ENCODE peak calls at places on chromosomes 3 and 15, in nine cellular contexts. F, Q, V, D, L, S, P, Y and Z are unnamed samples.

GRCh38 chr3:55623786-55624185 is 136.7 kb upstream of the WNT5A start:
- DNase-seq in Q (no peak), F (no peak), P (no peak), Y (no peak), D (no peak), S (no peak), L (no peak), V (no peak), Z (no peak)

GRCh38 chr15:85562824-85563223 is 182.4 kb downstream of the AKAP13 start:
- DNase-seq in Y (no peak), F (no peak), S (no peak), D (no peak), Q (no peak), L (no peak), P (no peak), V (no peak), Z (no peak)

GRCh38 chr15:95134306-95135100 is 903.1 kb downstream of the MCTP2 start:
- DNase-seq in Q (no peak), D (no peak), F (no peak), L (no peak), S (no peak), P (no peak), V (no peak), Y (no peak), Z (no peak)

GRCh38 chr3:120404876-120405275 is 45.9 kb downstream of the FSTL1 start:
- DNase-seq in P (no peak), Q (no peak), L (no peak), F (no peak), Y (no peak), D (no peak), V (no peak), S (no peak), Z (no peak)

GRCh38 chr3:40901298-40901697 is 298.0 kb upstream of the CTNNB1 start:
- DNase-seq in S (no peak), D (no peak), Y (no peak), P (no peak), V (no peak), F (no peak), Q (no peak), L (no peak), Z (no peak)

GRCh38 chr15:61598655-61599054 is 369.6 kb upstream of the RORA start:
- DNase-seq in Y (no peak), V (no peak), P (no peak), F (no peak), S (no peak), L (no peak), D (no peak), Q (no peak), Z (peak)

GRCh38 chr15:47987908-47988532 is 132.8 kb upstream of the SLC24A5 start:
- DNase-seq in V (no peak), P (no peak), S (no peak), F (no peak), D (peak), L (no peak), Y (peak), Q (peak), Z (peak)

GRCh38 chr3:24502690-24503089 is 8.0 kb upstream of the THRB start:
- DNase-seq in S (no peak), Q (no peak), F (no peak), P (no peak), D (no peak), L (no peak), V (no peak), Y (no peak), Z (no peak)

GRCh38 chr3:43999920-44000319 is 241.8 kb upstream of the TOPAZ1 start:
- DNase-seq in Q (no peak), Y (no peak), F (no peak), V (no peak), L (no peak), S (no peak), D (no peak), P (no peak), Z (no peak)

GRCh38 chr3:194073926-194074325 is 62.0 kb upstream of the HES1 start:
- DNase-seq in P (no peak), Y (no peak), D (no peak), L (no peak), Q (no peak), V (no peak), S (no peak), F (no peak), Z (no peak)

GRCh38 chr3:188287339-188287738 is 133.4 kb downstream of the LPP start:
- DNase-seq in F (no peak), Q (no peak), L (no peak), Y (no peak), S (no peak), V (no peak), D (no peak), P (no peak), Z (no peak)

GRCh38 chr3:16399473-16399872 is 114.0 kb downstream of the RFTN1 start:
- DNase-seq in F (no peak), S (no peak), D (peak), Y (no peak), Q (peak), L (no peak), V (no peak), P (no peak), Z (no peak)

GRCh38 chr15:81992523-81992922 is 53.3 kb downstream of the MEX3B start:
- DNase-seq in Q (no peak), V (no peak), Y (no peak), S (no peak), D (no peak), L (no peak), F (no peak), P (no peak), Z (no peak)

GRCh38 chr3:58392191-58392590 is 41.4 kb downstream of the PDHB start:
- DNase-seq in D (no peak), Q (no peak), V (no peak), L (no peak), S (no peak), Y (no peak), P (no peak), F (no peak), Z (no peak)

GRCh38 chr3:61571516-61572336 is 10.4 kb downstream of the PTPRG start:
- DNase-seq in Q (peak), F (peak), Y (no peak), S (no peak), D (no peak), L (no peak), V (no peak), P (no peak), Z (no peak)

GRCh38 chr15:79408041-79408440 is 24.1 kb upstream of the MINAR1 start:
- DNase-seq in P (no peak), Y (peak), V (no peak), D (no peak), S (no peak), F (no peak), Q (no peak), L (no peak), Z (no peak)

GRCh38 chr3:105368575-105369500 is 2.1 kb downstream of the ALCAM start:
- DNase-seq in P (peak), Q (peak), D (peak), S (peak), L (peak), Y (peak), V (peak), F (peak), Z (peak)

GRCh38 chr3:127673191-127674098 is 693 bp downstream of the ABTB1 start:
- DNase-seq in Q (peak), L (peak), P (no peak), S (peak), Y (no peak), F (peak), V (no peak), D (peak), Z (peak)

GRCh38 chr15:43998607-43999006 is 171.8 kb downstream of the WDR76 start:
- DNase-seq in S (no peak), F (peak), Q (no peak), L (no peak), Y (no peak), V (no peak), P (no peak), D (no peak), Z (no peak)

GRCh38 chr3:60594025-60594424 is 657.2 kb downstream of the FHIT start:
- DNase-seq in V (no peak), D (no peak), S (no peak), Y (peak), P (no peak), F (peak), L (no peak), Q (peak), Z (peak)

GRCh38 chr3:10437995-10438901 is 67.1 kb downstream of the ATP2B2 start:
- DNase-seq in Y (no peak), S (no peak), V (no peak), Q (no peak), L (no peak), D (no peak), F (no peak), P (no peak), Z (no peak)

GRCh38 chr15:100705841-100706240 is 103.5 kb downstream of the ASB7 start:
- DNase-seq in L (no peak), F (no peak), D (no peak), Y (no peak), Q (no peak), P (peak), V (no peak), S (no peak), Z (no peak)

GRCh38 chr15:98416222-98416835 is 232.0 kb upstream of the IGF1R start:
- DNase-seq in V (no peak), S (no peak), D (no peak), Q (no peak), P (no peak), Y (no peak), F (no peak), L (no peak), Z (no peak)

GRCh38 chr3:71395927-71396695 is 187.4 kb downstream of the FOXP1 start:
- DNase-seq in L (no peak), D (no peak), Y (no peak), S (no peak), Q (peak), V (no peak), F (peak), P (no peak), Z (no peak)

GRCh38 chr3:69080233-69080644 is at the start of gene UBA3:
- DNase-seq in Q (peak), L (peak), V (peak), D (peak), P (peak), F (peak), Y (peak), S (peak), Z (peak)

GRCh38 chr3:129665024-129665768 is 58.7 kb upstream of the PLXND1 start:
- DNase-seq in D (no peak), L (no peak), P (no peak), Y (peak), F (no peak), Q (peak), S (no peak), V (no peak), Z (no peak)

GRCh38 chr3:176766862-176767261 is 430.4 kb downstream of the TBL1XR1 start:
- DNase-seq in S (no peak), Q (no peak), F (no peak), P (no peak), V (no peak), L (no peak), D (no peak), Y (no peak), Z (no peak)

GRCh38 chr3:69739204-69740102 is at the start of gene MITF:
- DNase-seq in S (no peak), P (peak), D (peak), L (no peak), Y (peak), F (peak), Q (peak), V (peak), Z (peak)

GRCh38 chr15:43376017-43376705 is 5.3 kb downstream of the TUBGCP4 start:
- DNase-seq in Y (peak), D (peak), S (peak), V (peak), F (no peak), L (no peak), Q (peak), P (peak), Z (no peak)

GRCh38 chr15:48459571-48460461 is 128.6 kb downstream of the DUT start:
- DNase-seq in Y (peak), L (no peak), F (peak), P (no peak), Q (peak), S (no peak), V (no peak), D (no peak), Z (no peak)

GRCh38 chr15:48028712-48029111 is 92.1 kb upstream of the SLC24A5 start:
- DNase-seq in L (no peak), Y (no peak), P (no peak), D (no peak), F (no peak), V (no peak), S (no peak), Q (no peak), Z (no peak)

GRCh38 chr3:123090700-123091585 is 24.1 kb downstream of the PDIA5 start:
- DNase-seq in S (no peak), L (no peak), P (no peak), V (no peak), Q (no peak), Y (no peak), F (no peak), D (no peak), Z (no peak)

GRCh38 chr3:118760611-118761606 is 273.7 kb downstream of the IGSF11 start:
- DNase-seq in Q (no peak), F (no peak), S (no peak), D (no peak), V (no peak), Y (no peak), L (no peak), P (no peak), Z (peak)

GRCh38 chr3:70726966-70727365 is 414.5 kb upstream of the MDFIC2 start:
- DNase-seq in L (no peak), Y (no peak), P (no peak), V (no peak), D (no peak), Q (peak), S (no peak), F (no peak), Z (no peak)

GRCh38 chr3:32109256-32109655 is 2.8 kb downstream of the GPD1L start:
- DNase-seq in V (no peak), L (no peak), F (peak), D (no peak), Q (peak), S (no peak), Y (no peak), P (no peak), Z (peak)

GRCh38 chr3:145911016-145911415 is 250.0 kb downstream of the PLOD2 start:
- DNase-seq in Q (no peak), D (no peak), L (no peak), S (no peak), Y (no peak), V (no peak), F (no peak), P (no peak), Z (no peak)

GRCh38 chr15:69760890-69761568 is 308.4 kb downstream of the RPLP1 start:
- DNase-seq in D (peak), Q (peak), Y (peak), S (peak), P (peak), F (peak), L (peak), V (no peak), Z (no peak)

GRCh38 chr3:126873416-126873815 is 109.5 kb upstream of the PLXNA1 start:
- DNase-seq in Y (no peak), P (no peak), Q (no peak), V (no peak), S (no peak), D (no peak), F (no peak), L (no peak), Z (no peak)

GRCh38 chr3:117688583-117688982 is 979.0 kb downstream of the TUSC7 start:
- DNase-seq in Y (no peak), L (no peak), V (no peak), D (no peak), F (no peak), S (no peak), Q (no peak), P (no peak), Z (peak)